ENCODE peak calls at places on chromosome 20, in seven cellular contexts. P is HCT116, S is GM23338, G is spleen, H is K562, N is GM12891, R is sigmoid colon. W is an unnamed sample.

GRCh38 chr20:24736131-24736843 is 212.8 kb upstream of the CST7 start:
- DNase-seq in S (no peak), P (no peak), R (no peak), H (no peak), G (no peak), N (no peak), W (no peak)

GRCh38 chr20:5073154-5074049 is 46.4 kb downstream of the PCNA start:
- DNase-seq in S (peak), H (no peak), R (peak), P (peak), N (no peak), G (peak), W (peak)

GRCh38 chr20:4383966-4384365 is 337.7 kb upstream of the PRND start:
- DNase-seq in H (no peak), S (no peak), N (no peak), R (no peak), P (no peak), G (no peak), W (no peak)

GRCh38 chr20:18805881-18806280 is 7.7 kb upstream of the SCP2D1 start:
- DNase-seq in G (no peak), S (no peak), P (no peak), N (no peak), R (no peak), H (no peak), W (no peak)

GRCh38 chr20:674936-675452 is 608 bp downstream of the SCRT2 start:
- DNase-seq in R (no peak), H (no peak), S (peak), N (no peak), G (peak), P (no peak), W (no peak)

GRCh38 chr20:51037499-51038110 is 14.7 kb upstream of the KCNG1 start:
- DNase-seq in S (no peak), N (no peak), R (no peak), P (no peak), H (no peak), G (peak), W (no peak)

GRCh38 chr20:51687071-51687470 is 81.1 kb downstream of the ATP9A start:
- DNase-seq in R (no peak), H (no peak), P (peak), S (no peak), N (no peak), G (no peak), W (no peak)

GRCh38 chr20:10521068-10521834 is 86.1 kb downstream of the SLX4IP start:
- DNase-seq in P (no peak), H (no peak), S (no peak), R (peak), N (no peak), G (no peak), W (no peak)

GRCh38 chr20:58084966-58085365 is 143.5 kb downstream of the ANKRD60 start:
- DNase-seq in P (no peak), R (no peak), H (no peak), N (no peak), S (no peak), G (no peak), W (no peak)

GRCh38 chr20:41249371-41249770 is 68.2 kb downstream of the ZHX3 start:
- DNase-seq in N (no peak), G (no peak), H (no peak), P (no peak), R (peak), S (no peak), W (peak)

GRCh38 chr20:46342451-46343357 is 34.4 kb upstream of the CDH22 start:
- DNase-seq in H (no peak), P (no peak), R (no peak), S (no peak), N (no peak), G (no peak), W (no peak)

GRCh38 chr20:61516398-61517208 is 264.5 kb downstream of the CDH4 start:
- DNase-seq in P (no peak), R (no peak), H (no peak), N (no peak), S (no peak), G (peak), W (no peak)

GRCh38 chr20:50172347-50173013 is 18.1 kb upstream of the CEBPB start:
- DNase-seq in R (peak), G (peak), N (no peak), H (no peak), P (no peak), S (peak), W (peak)

GRCh38 chr20:45229264-45230056 is 8.3 kb downstream of the SEMG2 start:
- DNase-seq in S (peak), G (peak), P (peak), R (no peak), H (peak), N (peak), W (no peak)

GRCh38 chr20:7744411-7744810 is 195.8 kb downstream of the HAO1 start:
- DNase-seq in G (no peak), H (no peak), R (no peak), S (no peak), N (no peak), P (no peak), W (no peak)

GRCh38 chr20:51536116-51537069 is 6.1 kb downstream of the NFATC2 start:
- DNase-seq in G (no peak), P (no peak), S (no peak), H (no peak), N (no peak), R (peak), W (no peak)

GRCh38 chr20:16475225-16475624 is 98.0 kb downstream of the KIF16B start:
- DNase-seq in P (no peak), H (no peak), S (peak), R (no peak), G (no peak), N (no peak), W (no peak)

GRCh38 chr20:39986231-39986904 is 702.7 kb downstream of the MAFB start:
- DNase-seq in G (no peak), N (no peak), S (peak), P (no peak), H (no peak), R (peak), W (peak)

GRCh38 chr20:61223121-61223520 is 28.9 kb upstream of the CDH4 start:
- DNase-seq in P (no peak), G (no peak), H (no peak), N (no peak), S (no peak), R (no peak), W (no peak)

GRCh38 chr20:8315639-8316573 is 183.8 kb downstream of the PLCB1 start:
- DNase-seq in N (no peak), H (no peak), R (no peak), G (no peak), P (no peak), S (no peak), W (no peak)

GRCh38 chr20:6530254-6530653 is 237.2 kb upstream of the BMP2 start:
- DNase-seq in S (no peak), N (no peak), P (no peak), G (no peak), H (no peak), R (no peak), W (no peak)

GRCh38 chr20:20224806-20225205 is 143.1 kb upstream of the INSM1 start:
- DNase-seq in G (no peak), S (no peak), R (no peak), H (no peak), P (no peak), N (no peak), W (no peak)

GRCh38 chr20:57582432-57583288 is 21.8 kb downstream of the PCK1 start:
- DNase-seq in G (peak), S (peak), H (peak), R (peak), P (no peak), N (no peak), W (no peak)

GRCh38 chr20:4041748-4042411 is 26.5 kb upstream of the RNF24 start:
- DNase-seq in H (peak), R (peak), G (no peak), P (peak), S (no peak), N (no peak), W (no peak)

GRCh38 chr20:4876731-4877130 is 124.6 kb downstream of the SLC23A2 start:
- DNase-seq in P (no peak), R (no peak), N (no peak), G (no peak), H (no peak), S (no peak), W (no peak)

GRCh38 chr20:48841861-48842529 is 14.2 kb upstream of the PREX1 start:
- DNase-seq in N (no peak), H (peak), G (no peak), P (no peak), R (no peak), S (no peak), W (no peak)

GRCh38 chr20:61861054-61861841 is 204.4 kb downstream of the TAF4 start:
- DNase-seq in N (no peak), G (no peak), R (no peak), P (no peak), H (no peak), S (peak), W (no peak)

GRCh38 chr20:17634666-17635319 is 47.2 kb downstream of the RRBP1 start:
- DNase-seq in G (no peak), S (no peak), N (no peak), R (no peak), P (no peak), H (no peak), W (no peak)

GRCh38 chr20:63106108-63106764 is 99.5 kb upstream of the BHLHE23 start:
- DNase-seq in G (peak), S (no peak), N (no peak), H (no peak), P (no peak), R (peak), W (peak)
- TF ChIP-seq POLR2AphosphoS5 in G (no peak), S (no peak), N (no peak), H (no peak), P (no peak), R (no peak), W (no peak)

GRCh38 chr20:33568378-33569289 is 78.7 kb downstream of the CBFA2T2 start:
- DNase-seq in G (no peak), N (peak), R (no peak), H (no peak), S (peak), P (no peak), W (no peak)
- TF ChIP-seq POLR2AphosphoS5 in G (no peak), N (no peak), R (peak), H (no peak), S (peak), P (no peak), W (peak)

DNA sequence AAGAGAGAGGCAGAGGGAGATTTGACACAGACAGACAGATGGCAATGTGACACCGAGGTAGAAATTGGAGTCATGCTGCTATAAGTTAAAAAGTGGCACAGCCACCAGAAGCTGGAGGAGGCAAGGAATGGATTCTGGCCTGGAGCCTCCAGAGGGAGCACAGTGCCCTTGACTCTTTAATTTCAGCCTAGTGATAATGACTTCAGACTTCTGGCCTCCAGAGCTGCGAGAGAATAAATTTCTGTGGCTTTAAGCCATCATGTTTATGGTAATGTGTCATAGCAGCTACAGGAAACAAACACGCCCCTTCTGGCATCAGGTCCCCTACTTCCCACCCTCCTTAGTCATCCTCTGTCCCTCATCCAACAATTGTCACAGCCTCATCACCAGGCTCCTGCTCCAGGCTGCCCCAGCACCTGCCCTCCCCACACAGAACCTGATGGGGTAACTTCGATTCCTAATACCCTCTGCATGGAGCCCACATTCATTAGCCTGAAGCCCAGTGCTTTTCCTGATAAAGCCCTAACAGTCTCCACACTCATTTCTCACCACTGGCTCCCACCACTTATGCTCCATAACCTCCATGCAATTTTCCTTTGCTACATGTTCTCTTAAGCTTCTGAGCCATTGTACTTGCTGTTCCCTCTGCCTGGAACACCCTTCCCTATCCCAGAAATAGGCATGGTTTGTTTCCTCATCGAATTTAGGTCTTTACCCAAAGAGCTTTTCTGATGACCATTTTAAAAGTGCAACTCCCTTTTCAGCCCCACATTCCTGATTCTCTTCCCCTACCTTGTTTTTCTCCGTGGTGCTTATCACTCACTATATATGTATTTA is 69.7 kb upstream of the TOX2 start:
- DNase-seq in G (no peak), H (no peak), R (peak), P (peak), S (no peak), N (no peak), W (no peak)
- TF ChIP-seq POLR2AphosphoS5 in G (no peak), H (no peak), R (peak), P (no peak), S (no peak), N (no peak), W (no peak)

DNA sequence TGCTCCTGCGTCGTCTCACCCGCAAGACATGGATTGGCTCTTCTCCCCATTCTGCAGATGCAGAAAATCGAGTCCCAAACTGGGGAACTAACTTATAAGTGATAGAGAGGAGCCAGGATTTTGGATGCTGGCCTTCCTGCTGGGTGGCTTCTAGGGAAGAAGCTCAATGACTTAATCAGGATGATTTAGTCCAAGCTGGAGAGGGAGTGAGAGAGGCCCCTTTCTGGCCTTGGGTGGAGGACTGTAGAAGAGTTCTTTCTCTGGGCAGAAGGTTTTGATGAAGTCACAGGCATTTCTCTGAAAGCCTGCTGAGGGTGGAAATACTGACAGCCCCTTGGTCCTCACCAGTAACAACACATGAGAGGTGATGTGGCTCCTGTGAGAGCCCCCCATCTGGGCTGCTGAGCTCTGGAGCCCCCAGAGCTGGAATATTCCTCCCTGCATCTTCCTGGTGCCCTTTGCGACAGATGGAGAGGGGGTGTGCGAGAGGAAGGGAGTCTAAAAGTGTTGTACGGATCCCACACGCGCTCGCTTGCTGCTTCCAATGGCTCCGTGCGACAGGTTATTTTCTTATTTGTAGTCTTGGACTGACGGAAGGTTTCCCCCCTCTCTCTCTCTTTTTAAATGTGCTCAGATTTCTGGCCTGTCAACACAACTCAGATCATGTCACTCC is 3.4 kb downstream of the SIRPA start:
- DNase-seq in R (no peak), S (no peak), P (no peak), H (no peak), N (no peak), G (no peak), W (no peak)
- TF ChIP-seq POLR2AphosphoS5 in R (no peak), S (no peak), P (no peak), H (no peak), N (no peak), G (no peak), W (no peak)

GRCh38 chr20:33814238-33814712 is 3.1 kb downstream of the CHMP4B start:
- DNase-seq in N (no peak), P (no peak), H (no peak), G (no peak), S (no peak), R (no peak), W (no peak)
- TF ChIP-seq POLR2AphosphoS5 in N (no peak), P (no peak), H (no peak), G (no peak), S (no peak), R (no peak), W (no peak)

W was measured in suprapubic skin.